ENCODE peak calls at places on chromosomes 6 and 20, in six cellular contexts. One of them, this sample, is unnamed.

GRCh38 chr20:51507357-51508036 is 35.0 kb downstream of the NFATC2 start:
- DNase-seq in CD8-positive, alpha-beta T cell: no peak
- DNase-seq in CD4-positive, alpha-beta T cell: no peak
- DNase-seq in progenitor cell of endocrine pancreas: no peak
- DNase-seq in transverse colon: no peak
- DNase-seq in cardiac muscle cell: no peak
- DNase-seq in this sample: no peak

GRCh38 chr20:3629893-3630292 is 33.3 kb downstream of the GFRA4 start:
- DNase-seq in CD8-positive, alpha-beta T cell: no peak
- DNase-seq in CD4-positive, alpha-beta T cell: no peak
- DNase-seq in progenitor cell of endocrine pancreas: no peak
- DNase-seq in transverse colon: no peak
- DNase-seq in cardiac muscle cell: no peak
- DNase-seq in this sample: no peak

GRCh38 chr6:29737707-29738630 is 14.7 kb downstream of the HLA-F start:
- DNase-seq in CD8-positive, alpha-beta T cell: peak; percentile 70
- DNase-seq in CD4-positive, alpha-beta T cell: peak; percentile 71
- DNase-seq in progenitor cell of endocrine pancreas: no peak
- DNase-seq in transverse colon: peak; percentile 75
- DNase-seq in cardiac muscle cell: peak; percentile 75
- DNase-seq in this sample: no peak

GRCh38 chr6:139153876-139154275 is 19.0 kb downstream of the HECA start:
- DNase-seq in CD8-positive, alpha-beta T cell: no peak
- DNase-seq in CD4-positive, alpha-beta T cell: no peak
- DNase-seq in progenitor cell of endocrine pancreas: no peak
- DNase-seq in transverse colon: no peak
- DNase-seq in cardiac muscle cell: no peak
- DNase-seq in this sample: no peak

GRCh38 chr20:62708591-62709536 is at the start of gene NTSR1:
- DNase-seq in CD8-positive, alpha-beta T cell: no peak
- DNase-seq in CD4-positive, alpha-beta T cell: no peak
- DNase-seq in progenitor cell of endocrine pancreas: no peak
- DNase-seq in transverse colon: no peak
- DNase-seq in cardiac muscle cell: peak; percentile 12
- DNase-seq in this sample: no peak

GRCh38 chr20:10466855-10467254 is 31.8 kb downstream of the SLX4IP start:
- DNase-seq in CD8-positive, alpha-beta T cell: no peak
- DNase-seq in CD4-positive, alpha-beta T cell: no peak
- DNase-seq in progenitor cell of endocrine pancreas: no peak
- DNase-seq in transverse colon: no peak
- DNase-seq in cardiac muscle cell: no peak
- DNase-seq in this sample: no peak

GRCh38 chr6:3318226-3318625 is 59.5 kb downstream of the PSMG4 start:
- DNase-seq in CD8-positive, alpha-beta T cell: peak; percentile 44
- DNase-seq in CD4-positive, alpha-beta T cell: peak; percentile 22
- DNase-seq in progenitor cell of endocrine pancreas: no peak
- DNase-seq in transverse colon: no peak
- DNase-seq in cardiac muscle cell: no peak
- DNase-seq in this sample: no peak

GRCh38 chr6:135535989-135536414 is 38.5 kb upstream of the AHI1 start:
- DNase-seq in CD8-positive, alpha-beta T cell: no peak
- DNase-seq in CD4-positive, alpha-beta T cell: no peak
- DNase-seq in progenitor cell of endocrine pancreas: no peak
- DNase-seq in transverse colon: no peak
- DNase-seq in cardiac muscle cell: peak; percentile 53
- DNase-seq in this sample: no peak

GRCh38 chr20:12391099-12391498 is 473.4 kb downstream of the BTBD3 start:
- DNase-seq in CD8-positive, alpha-beta T cell: no peak
- DNase-seq in CD4-positive, alpha-beta T cell: no peak
- DNase-seq in progenitor cell of endocrine pancreas: no peak
- DNase-seq in transverse colon: no peak
- DNase-seq in cardiac muscle cell: no peak
- DNase-seq in this sample: no peak

GRCh38 chr6:72691298-72691697 is 69.4 kb downstream of the KCNQ5 start:
- DNase-seq in CD8-positive, alpha-beta T cell: no peak
- DNase-seq in CD4-positive, alpha-beta T cell: no peak
- DNase-seq in progenitor cell of endocrine pancreas: no peak
- DNase-seq in transverse colon: no peak
- DNase-seq in cardiac muscle cell: no peak
- DNase-seq in this sample: no peak

GRCh38 chr20:43666376-43667328 is at the start of gene MYBL2:
- DNase-seq in CD8-positive, alpha-beta T cell: peak; percentile 64
- DNase-seq in CD4-positive, alpha-beta T cell: peak; percentile 59
- DNase-seq in progenitor cell of endocrine pancreas: peak; percentile 60
- DNase-seq in transverse colon: peak; percentile 67
- DNase-seq in cardiac muscle cell: peak; percentile 90
- DNase-seq in this sample: peak; percentile 81

GRCh38 chr20:36440370-36441026 is 100.8 kb upstream of the MYL9 start:
- DNase-seq in CD8-positive, alpha-beta T cell: no peak
- DNase-seq in CD4-positive, alpha-beta T cell: no peak
- DNase-seq in progenitor cell of endocrine pancreas: no peak
- DNase-seq in transverse colon: no peak
- DNase-seq in cardiac muscle cell: no peak
- DNase-seq in this sample: no peak

GRCh38 chr20:39789411-39789810 is 827.3 kb downstream of the DHX35 start:
- DNase-seq in CD8-positive, alpha-beta T cell: no peak
- DNase-seq in CD4-positive, alpha-beta T cell: no peak
- DNase-seq in progenitor cell of endocrine pancreas: no peak
- DNase-seq in transverse colon: no peak
- DNase-seq in cardiac muscle cell: no peak
- DNase-seq in this sample: no peak

GRCh38 chr20:35967979-35968640 is at the start of gene CNBD2:
- DNase-seq in CD8-positive, alpha-beta T cell: no peak
- DNase-seq in CD4-positive, alpha-beta T cell: no peak
- DNase-seq in progenitor cell of endocrine pancreas: no peak
- DNase-seq in transverse colon: no peak
- DNase-seq in cardiac muscle cell: no peak
- DNase-seq in this sample: no peak

GRCh38 chr6:51322505-51322904 is 503.8 kb downstream of the TFAP2B start:
- DNase-seq in CD8-positive, alpha-beta T cell: no peak
- DNase-seq in CD4-positive, alpha-beta T cell: no peak
- DNase-seq in progenitor cell of endocrine pancreas: no peak
- DNase-seq in transverse colon: no peak
- DNase-seq in cardiac muscle cell: no peak
- DNase-seq in this sample: no peak

GRCh38 chr20:48606841-48607543 is 220.8 kb downstream of the PREX1 start:
- DNase-seq in CD8-positive, alpha-beta T cell: no peak
- DNase-seq in CD4-positive, alpha-beta T cell: no peak
- DNase-seq in progenitor cell of endocrine pancreas: no peak
- DNase-seq in transverse colon: no peak
- DNase-seq in cardiac muscle cell: no peak
- DNase-seq in this sample: no peak

GRCh38 chr6:163634514-163635171 is 220.1 kb downstream of the QKI start:
- DNase-seq in CD8-positive, alpha-beta T cell: no peak
- DNase-seq in CD4-positive, alpha-beta T cell: no peak
- DNase-seq in progenitor cell of endocrine pancreas: no peak
- DNase-seq in transverse colon: no peak
- DNase-seq in cardiac muscle cell: no peak
- DNase-seq in this sample: no peak

GRCh38 chr6:1347187-1347560 is 35.3 kb downstream of the FOXQ1 start:
- DNase-seq in CD8-positive, alpha-beta T cell: no peak
- DNase-seq in CD4-positive, alpha-beta T cell: no peak
- DNase-seq in progenitor cell of endocrine pancreas: no peak
- DNase-seq in transverse colon: no peak
- DNase-seq in cardiac muscle cell: no peak
- DNase-seq in this sample: no peak

GRCh38 chr20:35978041-35978513 is 9.7 kb downstream of the CNBD2 start:
- DNase-seq in CD8-positive, alpha-beta T cell: no peak
- DNase-seq in CD4-positive, alpha-beta T cell: no peak
- DNase-seq in progenitor cell of endocrine pancreas: no peak
- DNase-seq in transverse colon: no peak
- DNase-seq in cardiac muscle cell: no peak
- DNase-seq in this sample: no peak

GRCh38 chr6:47655719-47656595 is 42.4 kb upstream of the ADGRF4 start:
- DNase-seq in CD8-positive, alpha-beta T cell: no peak
- DNase-seq in CD4-positive, alpha-beta T cell: peak; percentile 1
- DNase-seq in progenitor cell of endocrine pancreas: no peak
- DNase-seq in transverse colon: peak; percentile 50
- DNase-seq in cardiac muscle cell: peak; percentile 24
- DNase-seq in this sample: no peak

GRCh38 chr6:166172546-166172945 is 4.9 kb upstream of the TBXT start:
- DNase-seq in CD8-positive, alpha-beta T cell: no peak
- DNase-seq in CD4-positive, alpha-beta T cell: no peak
- DNase-seq in progenitor cell of endocrine pancreas: no peak
- DNase-seq in transverse colon: no peak
- DNase-seq in cardiac muscle cell: no peak
- DNase-seq in this sample: no peak

GRCh38 chr6:167285077-167285770 is 5.9 kb upstream of the UNC93A start:
- DNase-seq in CD8-positive, alpha-beta T cell: no peak
- DNase-seq in CD4-positive, alpha-beta T cell: no peak
- DNase-seq in progenitor cell of endocrine pancreas: no peak
- DNase-seq in transverse colon: no peak
- DNase-seq in cardiac muscle cell: no peak
- DNase-seq in this sample: peak; percentile 47

GRCh38 chr6:28497893-28498292 is 17.7 kb downstream of the GPX6 start:
- DNase-seq in CD8-positive, alpha-beta T cell: no peak
- DNase-seq in CD4-positive, alpha-beta T cell: no peak
- DNase-seq in progenitor cell of endocrine pancreas: no peak
- DNase-seq in transverse colon: no peak
- DNase-seq in cardiac muscle cell: no peak
- DNase-seq in this sample: no peak

GRCh38 chr20:14334306-14334930 is 3.0 kb downstream of the FLRT3 start:
- DNase-seq in CD8-positive, alpha-beta T cell: no peak
- DNase-seq in CD4-positive, alpha-beta T cell: no peak
- DNase-seq in progenitor cell of endocrine pancreas: peak; percentile 15
- DNase-seq in transverse colon: no peak
- DNase-seq in cardiac muscle cell: peak; percentile 75
- DNase-seq in this sample: no peak

GRCh38 chr6:159701413-159701999 is 8.5 kb upstream of the SOD2 start:
- DNase-seq in CD8-positive, alpha-beta T cell: no peak
- DNase-seq in CD4-positive, alpha-beta T cell: no peak
- DNase-seq in progenitor cell of endocrine pancreas: no peak
- DNase-seq in transverse colon: no peak
- DNase-seq in cardiac muscle cell: no peak
- DNase-seq in this sample: no peak

GRCh38 chr20:4853004-4853403 is 131.3 kb downstream of the PRND start:
- DNase-seq in CD8-positive, alpha-beta T cell: no peak
- DNase-seq in CD4-positive, alpha-beta T cell: no peak
- DNase-seq in progenitor cell of endocrine pancreas: no peak
- DNase-seq in transverse colon: no peak
- DNase-seq in cardiac muscle cell: no peak
- DNase-seq in this sample: no peak

GRCh38 chr20:17314262-17314661 is 87.4 kb downstream of the PCSK2 start:
- DNase-seq in CD8-positive, alpha-beta T cell: no peak
- DNase-seq in CD4-positive, alpha-beta T cell: no peak
- DNase-seq in progenitor cell of endocrine pancreas: no peak
- DNase-seq in transverse colon: no peak
- DNase-seq in cardiac muscle cell: no peak
- DNase-seq in this sample: no peak

GRCh38 chr20:10812738-10813327 is 139.0 kb upstream of the JAG1 start:
- DNase-seq in CD8-positive, alpha-beta T cell: no peak
- DNase-seq in CD4-positive, alpha-beta T cell: no peak
- DNase-seq in progenitor cell of endocrine pancreas: no peak
- DNase-seq in transverse colon: no peak
- DNase-seq in cardiac muscle cell: no peak
- DNase-seq in this sample: no peak

GRCh38 chr6:37897321-37897720 is 77.8 kb downstream of the ZFAND3 start:
- DNase-seq in CD8-positive, alpha-beta T cell: no peak
- DNase-seq in CD4-positive, alpha-beta T cell: no peak
- DNase-seq in progenitor cell of endocrine pancreas: no peak
- DNase-seq in transverse colon: no peak
- DNase-seq in cardiac muscle cell: no peak
- DNase-seq in this sample: no peak

GRCh38 chr6:160931378-160932343 is 59.9 kb upstream of the MAP3K4 start:
- DNase-seq in CD8-positive, alpha-beta T cell: no peak
- DNase-seq in CD4-positive, alpha-beta T cell: no peak
- DNase-seq in progenitor cell of endocrine pancreas: no peak
- DNase-seq in transverse colon: no peak
- DNase-seq in cardiac muscle cell: no peak
- DNase-seq in this sample: no peak

GRCh38 chr6:94401311-94401710 is 982.0 kb upstream of the EPHA7 start:
- DNase-seq in CD8-positive, alpha-beta T cell: no peak
- DNase-seq in CD4-positive, alpha-beta T cell: no peak
- DNase-seq in progenitor cell of endocrine pancreas: no peak
- DNase-seq in transverse colon: no peak
- DNase-seq in cardiac muscle cell: no peak
- DNase-seq in this sample: no peak

GRCh38 chr20:20009784-20010253 is 7.3 kb upstream of the NAA20 start:
- DNase-seq in CD8-positive, alpha-beta T cell: no peak
- DNase-seq in CD4-positive, alpha-beta T cell: no peak
- DNase-seq in progenitor cell of endocrine pancreas: no peak
- DNase-seq in transverse colon: no peak
- DNase-seq in cardiac muscle cell: peak; percentile 24
- DNase-seq in this sample: no peak

GRCh38 chr20:24960302-24960801 is 11.3 kb downstream of the CST7 start:
- DNase-seq in CD8-positive, alpha-beta T cell: no peak
- DNase-seq in CD4-positive, alpha-beta T cell: no peak
- DNase-seq in progenitor cell of endocrine pancreas: no peak
- DNase-seq in transverse colon: no peak
- DNase-seq in cardiac muscle cell: no peak
- DNase-seq in this sample: peak; percentile 60
- TF ChIP-seq CTCF in CD8-positive, alpha-beta T cell: no peak
- TF ChIP-seq CTCF in CD4-positive, alpha-beta T cell: no peak
- TF ChIP-seq CTCF in progenitor cell of endocrine pancreas: no peak
- TF ChIP-seq CTCF in transverse colon: no peak
- TF ChIP-seq CTCF in cardiac muscle cell: no peak
- TF ChIP-seq CTCF in this sample: no peak

GRCh38 chr6:50062051-50062450 is 12.3 kb upstream of the DEFB112 start:
- DNase-seq in CD8-positive, alpha-beta T cell: no peak
- DNase-seq in CD4-positive, alpha-beta T cell: no peak
- DNase-seq in progenitor cell of endocrine pancreas: no peak
- DNase-seq in transverse colon: no peak
- DNase-seq in cardiac muscle cell: peak; percentile 17
- DNase-seq in this sample: no peak
- TF ChIP-seq CTCF in CD8-positive, alpha-beta T cell: no peak
- TF ChIP-seq CTCF in CD4-positive, alpha-beta T cell: no peak
- TF ChIP-seq CTCF in progenitor cell of endocrine pancreas: peak; percentile 43
- TF ChIP-seq CTCF in transverse colon: peak; percentile 10
- TF ChIP-seq CTCF in cardiac muscle cell: no peak
- TF ChIP-seq CTCF in this sample: peak; percentile 66

DNA sequence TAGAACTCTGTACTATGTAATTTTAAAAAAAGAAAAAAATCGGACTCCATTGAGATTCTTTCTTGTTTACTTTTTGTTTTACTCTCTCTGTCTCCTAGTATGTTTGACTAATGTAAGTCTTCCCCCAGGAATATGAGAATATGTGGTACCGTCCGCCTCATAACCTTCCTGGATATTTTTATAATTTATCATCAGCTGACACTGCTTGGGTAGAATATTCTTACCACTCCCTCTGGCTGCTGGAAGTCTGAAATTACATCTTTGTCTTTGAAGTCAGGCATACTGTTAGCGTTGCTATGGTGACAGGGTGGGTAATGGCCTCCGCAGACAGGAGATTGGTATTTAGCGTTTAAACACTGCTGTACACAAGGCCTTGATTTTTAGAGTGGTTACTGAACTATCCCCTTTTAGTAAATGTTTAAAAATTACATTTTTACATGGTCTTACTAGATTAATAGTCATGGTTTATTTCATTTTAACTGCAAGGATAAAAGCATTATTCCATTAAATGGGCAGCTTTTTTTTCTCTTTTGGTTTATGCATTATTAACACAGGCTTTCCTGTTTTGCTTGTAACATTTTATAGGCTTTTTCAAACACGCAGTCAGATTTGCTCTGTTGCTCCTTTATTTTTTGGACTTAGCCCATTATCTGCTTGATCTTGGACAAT is 176.4 kb downstream of the ARID1B start:
- DNase-seq in CD8-positive, alpha-beta T cell: peak; percentile 33
- DNase-seq in CD4-positive, alpha-beta T cell: peak; percentile 17
- DNase-seq in progenitor cell of endocrine pancreas: no peak
- DNase-seq in transverse colon: no peak
- DNase-seq in cardiac muscle cell: peak; percentile 83
- DNase-seq in this sample: no peak
- TF ChIP-seq CTCF in CD8-positive, alpha-beta T cell: peak; percentile 45
- TF ChIP-seq CTCF in CD4-positive, alpha-beta T cell: peak; percentile 18
- TF ChIP-seq CTCF in progenitor cell of endocrine pancreas: no peak
- TF ChIP-seq CTCF in transverse colon: peak; percentile 11
- TF ChIP-seq CTCF in cardiac muscle cell: peak; percentile 37
- TF ChIP-seq CTCF in this sample: peak; percentile 43

GRCh38 chr6:90343581-90343980 is 46.9 kb upstream of the BACH2 start:
- DNase-seq in CD8-positive, alpha-beta T cell: no peak
- DNase-seq in CD4-positive, alpha-beta T cell: no peak
- DNase-seq in progenitor cell of endocrine pancreas: no peak
- DNase-seq in transverse colon: no peak
- DNase-seq in cardiac muscle cell: no peak
- DNase-seq in this sample: no peak
- TF ChIP-seq CTCF in CD8-positive, alpha-beta T cell: no peak
- TF ChIP-seq CTCF in CD4-positive, alpha-beta T cell: no peak
- TF ChIP-seq CTCF in progenitor cell of endocrine pancreas: no peak
- TF ChIP-seq CTCF in transverse colon: no peak
- TF ChIP-seq CTCF in cardiac muscle cell: peak; percentile 10
- TF ChIP-seq CTCF in this sample: no peak